ENCODE peak calls at places on chromosomes 4 and X, in five cellular contexts. S is kidney epithelial cell, P is upper lobe of right lung, O is adipocyte, Z is foreskin keratinocyte. M is an unnamed sample.

GRCh38 chr4:67674098-67674497 is 26.9 kb downstream of the UBA6 start:
- DNase-seq in S (no peak), P (no peak), O (no peak), Z (no peak), M (no peak)

GRCh38 chr4:55517526-55518229 is 29.0 kb downstream of the CLOCK start:
- DNase-seq in S (no peak), P (no peak), O (no peak), Z (no peak), M (no peak)

GRCh38 chrX:134735015-134735414 is 76.7 kb upstream of the PLAC1 start:
- DNase-seq in S (no peak), P (no peak), O (no peak), Z (no peak), M (no peak)

GRCh38 chrX:154411981-154412340 is 622 bp downstream of the TAFAZZIN start:
- DNase-seq in S (no peak), P (peak), O (peak), Z (peak), M (no peak)

GRCh38 chrX:141894733-141895132 is 9.0 kb upstream of the MAGEC1 start:
- DNase-seq in S (no peak), P (no peak), O (no peak), Z (no peak), M (no peak)

GRCh38 chr4:186554890-186555827 is at the start of gene MTNR1A:
- DNase-seq in S (no peak), P (no peak), O (peak), Z (peak), M (no peak)

GRCh38 chr4:145840801-145841200 is 97.8 kb downstream of the ZNF827 start:
- DNase-seq in S (no peak), P (no peak), O (no peak), Z (no peak), M (no peak)

GRCh38 chrX:10076765-10077164 is 80.0 kb upstream of the CLCN4 start:
- DNase-seq in S (no peak), P (no peak), O (no peak), Z (peak), M (no peak)

GRCh38 chrX:44431206-44431605 is 87.7 kb upstream of the EFHC2 start:
- DNase-seq in S (peak), P (no peak), O (peak), Z (peak), M (no peak)